ENCODE peak calls at places on chromosomes 12 and 14, in ten cellular contexts. O is stomach; M is Calu3; P is CD4-positive, alpha-beta T cell; W is GM12865; U is uterus; Z is AG10803; Y is epithelial cell of esophagus; V is keratinocyte; K is CD8-positive, alpha-beta T cell. F is an unnamed sample.

GRCh38 chr12:67698711-67699603 is 50.4 kb downstream of the DYRK2 start:
- DNase-seq in O (no peak), M (no peak), P (peak), W (peak), U (no peak), Z (peak), Y (peak), V (peak), K (peak), F (no peak)

GRCh38 chr12:116698131-116698495 is 39.8 kb downstream of the SPRING1 start:
- DNase-seq in O (no peak), M (peak), P (no peak), W (no peak), U (no peak), Z (no peak), Y (peak), V (no peak), K (no peak), F (peak)

GRCh38 chr14:22838631-22839041 is 2.3 kb downstream of the MMP14 start:
- DNase-seq in O (no peak), M (no peak), P (no peak), W (peak), U (peak), Z (peak), Y (peak), V (no peak), K (no peak), F (no peak)

GRCh38 chr12:122730215-122731014 is at the start of gene HCAR1:
- DNase-seq in O (peak), M (peak), P (peak), W (peak), U (no peak), Z (peak), Y (no peak), V (no peak), K (no peak), F (no peak)

GRCh38 chr12:119011231-119011630 is 29.9 kb downstream of the SRRM4 start:
- DNase-seq in O (no peak), M (no peak), P (no peak), W (no peak), U (no peak), Z (no peak), Y (no peak), V (no peak), K (no peak), F (no peak)

GRCh38 chr12:46671102-46671501 is 154.7 kb downstream of the SLC38A4 start:
- DNase-seq in O (no peak), M (no peak), P (no peak), W (no peak), U (no peak), Z (peak), Y (no peak), V (no peak), K (no peak), F (no peak)

GRCh38 chr14:68521952-68522509 is 270.8 kb downstream of the ZFP36L1 start:
- DNase-seq in O (no peak), M (no peak), P (no peak), W (no peak), U (no peak), Z (no peak), Y (no peak), V (no peak), K (no peak), F (no peak)

GRCh38 chr14:92426237-92426636 is 87.3 kb upstream of the RIN3 start:
- DNase-seq in O (no peak), M (no peak), P (no peak), W (no peak), U (no peak), Z (peak), Y (no peak), V (no peak), K (no peak), F (no peak)

GRCh38 chr12:80178846-80179245 is 79.5 kb downstream of the OTOGL start:
- DNase-seq in O (no peak), M (no peak), P (no peak), W (peak), U (no peak), Z (no peak), Y (no peak), V (no peak), K (no peak), F (no peak)

GRCh38 chr12:113697646-113698504 is 226.2 kb upstream of the LHX5 start:
- DNase-seq in O (no peak), M (no peak), P (no peak), W (no peak), U (no peak), Z (no peak), Y (no peak), V (no peak), K (no peak), F (peak)

GRCh38 chr14:58572092-58572853 is 65.5 kb upstream of the DACT1 start:
- DNase-seq in O (no peak), M (no peak), P (peak), W (no peak), U (no peak), Z (peak), Y (peak), V (no peak), K (no peak), F (no peak)

GRCh38 chr12:111467092-111467861 is 61.6 kb downstream of the SH2B3 start:
- DNase-seq in O (no peak), M (no peak), P (no peak), W (no peak), U (no peak), Z (no peak), Y (no peak), V (no peak), K (no peak), F (no peak)

GRCh38 chr14:92934196-92935085 is 11.5 kb downstream of the CHGA start:
- DNase-seq in O (no peak), M (no peak), P (no peak), W (no peak), U (no peak), Z (no peak), Y (no peak), V (no peak), K (no peak), F (no peak)

GRCh38 chr14:65993103-65993502 is 493.1 kb upstream of the CCDC196 start:
- DNase-seq in O (no peak), M (no peak), P (no peak), W (no peak), U (no peak), Z (no peak), Y (peak), V (no peak), K (no peak), F (no peak)

GRCh38 chr14:67263499-67264149 is 22.4 kb downstream of the PALS1 start:
- DNase-seq in O (no peak), M (no peak), P (no peak), W (no peak), U (no peak), Z (peak), Y (peak), V (no peak), K (no peak), F (no peak)

GRCh38 chr12:3145036-3145435 is 67.9 kb downstream of the TSPAN9 start:
- DNase-seq in O (no peak), M (no peak), P (no peak), W (no peak), U (no peak), Z (no peak), Y (no peak), V (no peak), K (no peak), F (no peak)

GRCh38 chr12:80218925-80219714 is 119.8 kb downstream of the OTOGL start:
- DNase-seq in O (no peak), M (peak), P (no peak), W (peak), U (no peak), Z (no peak), Y (no peak), V (no peak), K (no peak), F (no peak)

GRCh38 chr14:99395904-99396530 is 84.6 kb downstream of the SETD3 start:
- DNase-seq in O (peak), M (no peak), P (peak), W (no peak), U (no peak), Z (peak), Y (peak), V (no peak), K (peak), F (no peak)

GRCh38 chr14:104975481-104976197 is 2.5 kb downstream of the AHNAK2 start:
- DNase-seq in O (no peak), M (no peak), P (no peak), W (peak), U (no peak), Z (no peak), Y (no peak), V (no peak), K (no peak), F (no peak)

GRCh38 chr14:103186894-103187586 is 63.8 kb downstream of the TNFAIP2 start:
- DNase-seq in O (no peak), M (peak), P (no peak), W (no peak), U (no peak), Z (no peak), Y (no peak), V (no peak), K (no peak), F (no peak)

GRCh38 chr14:100645200-100645985 is 58.2 kb upstream of the BEGAIN start:
- DNase-seq in O (peak), M (peak), P (peak), W (peak), U (peak), Z (peak), Y (peak), V (peak), K (peak), F (peak)

GRCh38 chr12:109873653-109874052 is 6.7 kb downstream of the GLTP start:
- DNase-seq in O (no peak), M (no peak), P (no peak), W (no peak), U (no peak), Z (peak), Y (peak), V (no peak), K (no peak), F (peak)

GRCh38 chr12:131138638-131139362 is 185.1 kb downstream of the ADGRD1 start:
- DNase-seq in O (no peak), M (no peak), P (no peak), W (no peak), U (no peak), Z (no peak), Y (no peak), V (no peak), K (no peak), F (no peak)

DNA sequence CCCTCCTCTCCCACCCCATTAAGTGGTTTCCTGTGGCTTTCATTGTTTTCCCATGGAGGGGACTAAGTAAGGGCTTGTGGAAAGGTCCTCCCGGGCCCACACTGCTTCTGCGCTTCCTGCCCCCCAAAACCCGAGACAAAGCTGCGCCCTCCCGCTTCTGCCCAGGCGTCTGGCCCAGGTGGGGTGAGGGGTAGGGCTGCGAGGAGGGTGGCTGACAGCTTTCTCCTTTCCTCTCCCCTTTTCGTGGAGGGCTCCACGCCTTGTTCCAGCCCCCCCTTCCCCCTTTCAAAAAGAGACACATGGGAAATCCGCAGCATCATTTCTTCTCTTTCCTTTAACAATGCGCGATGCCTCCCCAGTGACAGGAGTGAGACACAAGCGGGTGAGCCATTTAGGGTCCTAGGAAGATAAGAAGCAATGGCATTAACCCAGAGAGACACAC is 622 bp downstream of the DIP2B start:
- DNase-seq in O (no peak), M (peak), P (peak), W (no peak), U (peak), Z (peak), Y (peak), V (no peak), K (peak), F (peak)
- TF ChIP-seq CTCF in O (no peak), M (no peak), P (no peak), W (no peak), U (no peak), Z (no peak), Y (no peak), V (no peak), K (no peak), F (no peak)

GRCh38 chr12:65100140-65100539 is 21.0 kb downstream of the WIF1 start:
- DNase-seq in O (no peak), M (peak), P (no peak), W (peak), U (no peak), Z (no peak), Y (peak), V (no peak), K (no peak), F (no peak)
- TF ChIP-seq CTCF in O (no peak), M (peak), P (no peak), W (peak), U (no peak), Z (no peak), Y (peak), V (peak), K (no peak), F (no peak)

GRCh38 chr14:74400919-74401503 is 25.0 kb downstream of the SYNDIG1L start:
- DNase-seq in O (no peak), M (peak), P (no peak), W (no peak), U (no peak), Z (no peak), Y (no peak), V (no peak), K (no peak), F (no peak)

GRCh38 chr14:74401504-74402241 is 24.3 kb downstream of the SYNDIG1L start:
- DNase-seq in O (peak), M (peak), P (peak), W (peak), U (no peak), Z (no peak), Y (peak), V (no peak), K (peak), F (no peak)

GRCh38 chr14:74402264-74403251 is 23.5 kb downstream of the SYNDIG1L start:
- DNase-seq in O (no peak), M (no peak), P (no peak), W (peak), U (no peak), Z (no peak), Y (no peak), V (no peak), K (no peak), F (no peak)

GRCh38 chr14:74403619-74404417 is 22.2 kb downstream of the SYNDIG1L start:
- DNase-seq in O (no peak), M (no peak), P (no peak), W (no peak), U (no peak), Z (no peak), Y (no peak), V (no peak), K (no peak), F (no peak)

DNA sequence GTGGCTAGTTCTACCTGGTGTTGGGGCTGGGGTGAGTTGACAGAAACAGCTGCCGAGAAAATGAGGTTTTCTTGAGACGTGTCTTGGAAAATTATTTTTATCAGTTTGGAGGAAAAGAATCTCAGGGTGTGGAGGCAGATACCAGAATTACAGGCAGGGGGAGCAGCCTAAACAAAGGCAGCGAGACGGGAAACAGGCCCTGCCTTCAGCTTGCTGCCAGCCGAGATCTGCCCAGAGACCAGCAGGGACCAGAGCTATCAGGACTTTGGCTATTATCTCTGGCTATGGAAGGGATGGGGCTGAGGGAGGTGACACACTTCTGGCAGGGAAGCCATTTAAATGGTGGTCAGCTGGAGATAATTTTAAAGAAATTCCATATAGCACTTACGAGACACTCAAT is 25.7 kb downstream of the SYNDIG1L start:
- DNase-seq in O (no peak), M (peak), P (no peak), W (no peak), U (no peak), Z (no peak), Y (no peak), V (no peak), K (no peak), F (no peak)
- TF ChIP-seq CTCF in O (no peak), M (no peak), P (no peak), W (no peak), U (no peak), Z (peak), Y (no peak), V (peak), K (no peak), F (no peak)

GRCh38 chr14:80867798-80868197 is 73.7 kb downstream of the CEP128 start:
- DNase-seq in O (no peak), M (no peak), P (no peak), W (no peak), U (no peak), Z (no peak), Y (no peak), V (no peak), K (no peak), F (no peak)

GRCh38 chr14:80867091-80867490 is 74.4 kb downstream of the CEP128 start:
- DNase-seq in O (no peak), M (no peak), P (no peak), W (no peak), U (no peak), Z (no peak), Y (peak), V (no peak), K (no peak), F (no peak)

GRCh38 chr14:80865565-80865964 is 76.0 kb downstream of the CEP128 start:
- DNase-seq in O (no peak), M (no peak), P (no peak), W (no peak), U (no peak), Z (no peak), Y (no peak), V (no peak), K (no peak), F (no peak)

GRCh38 chr14:80862983-80863382 is 78.6 kb downstream of the CEP128 start:
- DNase-seq in O (no peak), M (no peak), P (no peak), W (no peak), U (no peak), Z (no peak), Y (no peak), V (no peak), K (no peak), F (no peak)
- TF ChIP-seq CTCF in O (no peak), M (peak), P (no peak), W (no peak), U (no peak), Z (peak), Y (no peak), V (no peak), K (no peak), F (no peak)